ENCODE peak calls at places on chromosome 15, in seven cellular contexts. E, I, J, N, P, M and A are unnamed samples.

GRCh38 chr15:60079210-60079609 is 75.1 kb downstream of the FOXB1 start:
- DNase-seq in E (no peak), I (no peak), J (no peak), N (no peak), P (peak; percentile 7), M (no peak), A (no peak)

GRCh38 chr15:78811825-78812183 is 540 bp upstream of the ADAMTS7 start:
- DNase-seq in E (peak; percentile 60), I (peak; percentile 6), J (no peak), N (peak; percentile 34), P (no peak), M (peak; percentile 36), A (no peak)

GRCh38 chr15:42749266-42749665 is 12.3 kb upstream of the CDAN1 start:
- DNase-seq in E (no peak), I (no peak), J (no peak), N (no peak), P (no peak), M (no peak), A (no peak)

GRCh38 chr15:93118904-93119303 is 29.9 kb upstream of the RGMA start:
- DNase-seq in E (no peak), I (no peak), J (no peak), N (no peak), P (no peak), M (no peak), A (no peak)

GRCh38 chr15:70765504-70766281 is 2.3 kb upstream of the UACA start:
- DNase-seq in E (no peak), I (peak; percentile 49), J (no peak), N (no peak), P (no peak), M (no peak), A (no peak)

GRCh38 chr15:47523669-47524068 is 193.6 kb upstream of the SEMA6D start:
- DNase-seq in E (no peak), I (peak; percentile 53), J (no peak), N (no peak), P (peak; percentile 52), M (no peak), A (no peak)

GRCh38 chr15:60589253-60589652 is 110.3 kb upstream of the ICE2 start:
- DNase-seq in E (no peak), I (no peak), J (no peak), N (no peak), P (no peak), M (no peak), A (no peak)

GRCh38 chr15:25849431-25849921 is 13.7 kb downstream of the ATP10A start:
- DNase-seq in E (no peak), I (peak; percentile 92), J (peak; percentile 35), N (no peak), P (no peak), M (peak; percentile 44), A (peak; percentile 18)

GRCh38 chr15:60392601-60392985 is 5.2 kb downstream of the ANXA2 start:
- DNase-seq in E (no peak), I (peak; percentile 89), J (peak; percentile 55), N (no peak), P (no peak), M (no peak), A (peak; percentile 66)

GRCh38 chr15:100768501-100768931 is 111.1 kb upstream of the ALDH1A3 start:
- DNase-seq in E (no peak), I (no peak), J (no peak), N (no peak), P (no peak), M (no peak), A (no peak)

GRCh38 chr15:100733786-100734185 is 131.4 kb downstream of the ASB7 start:
- DNase-seq in E (no peak), I (peak; percentile 60), J (no peak), N (no peak), P (no peak), M (no peak), A (no peak)

GRCh38 chr15:61050844-61051569 is 178.1 kb downstream of the RORA start:
- DNase-seq in E (no peak), I (peak; percentile 45), J (peak; percentile 4), N (no peak), P (no peak), M (no peak), A (no peak)

GRCh38 chr15:72554471-72555425 is 80.6 kb downstream of the ARIH1 start:
- DNase-seq in E (no peak), I (peak; percentile 80), J (peak; percentile 6), N (no peak), P (no peak), M (no peak), A (no peak)

GRCh38 chr15:74497584-74497983 is 36.6 kb upstream of the UBL7 start:
- DNase-seq in E (no peak), I (peak; percentile 44), J (peak; percentile 35), N (no peak), P (no peak), M (no peak), A (peak; percentile 54)

GRCh38 chr15:65386376-65386775 is 8.6 kb upstream of the IGDCC3 start:
- DNase-seq in E (peak; percentile 47), I (no peak), J (no peak), N (peak; percentile 11), P (no peak), M (no peak), A (no peak)

GRCh38 chr15:74642328-74642723 is 26.7 kb downstream of the CLK3 start:
- DNase-seq in E (no peak), I (no peak), J (no peak), N (no peak), P (peak; percentile 41), M (no peak), A (no peak)

GRCh38 chr15:58717357-58717756 is 32.1 kb downstream of the ADAM10 start:
- DNase-seq in E (no peak), I (no peak), J (no peak), N (no peak), P (no peak), M (no peak), A (no peak)

GRCh38 chr15:79944625-79945024 is 26.4 kb downstream of the BCL2A1 start:
- DNase-seq in E (no peak), I (no peak), J (no peak), N (no peak), P (no peak), M (no peak), A (no peak)

GRCh38 chr15:68315495-68316007 is 38.0 kb downstream of the FEM1B start:
- DNase-seq in E (no peak), I (no peak), J (no peak), N (no peak), P (no peak), M (peak; percentile 19), A (no peak)

GRCh38 chr15:68317281-68318007 is 39.9 kb downstream of the FEM1B start:
- DNase-seq in E (no peak), I (no peak), J (no peak), N (no peak), P (no peak), M (no peak), A (no peak)

GRCh38 chr15:68314563-68314962 is 37.0 kb downstream of the FEM1B start:
- DNase-seq in E (no peak), I (no peak), J (no peak), N (no peak), P (no peak), M (peak; percentile 4), A (no peak)

GRCh38 chr15:68315035-68315434 is 37.5 kb downstream of the FEM1B start:
- DNase-seq in E (no peak), I (no peak), J (no peak), N (no peak), P (no peak), M (no peak), A (no peak)

DNA sequence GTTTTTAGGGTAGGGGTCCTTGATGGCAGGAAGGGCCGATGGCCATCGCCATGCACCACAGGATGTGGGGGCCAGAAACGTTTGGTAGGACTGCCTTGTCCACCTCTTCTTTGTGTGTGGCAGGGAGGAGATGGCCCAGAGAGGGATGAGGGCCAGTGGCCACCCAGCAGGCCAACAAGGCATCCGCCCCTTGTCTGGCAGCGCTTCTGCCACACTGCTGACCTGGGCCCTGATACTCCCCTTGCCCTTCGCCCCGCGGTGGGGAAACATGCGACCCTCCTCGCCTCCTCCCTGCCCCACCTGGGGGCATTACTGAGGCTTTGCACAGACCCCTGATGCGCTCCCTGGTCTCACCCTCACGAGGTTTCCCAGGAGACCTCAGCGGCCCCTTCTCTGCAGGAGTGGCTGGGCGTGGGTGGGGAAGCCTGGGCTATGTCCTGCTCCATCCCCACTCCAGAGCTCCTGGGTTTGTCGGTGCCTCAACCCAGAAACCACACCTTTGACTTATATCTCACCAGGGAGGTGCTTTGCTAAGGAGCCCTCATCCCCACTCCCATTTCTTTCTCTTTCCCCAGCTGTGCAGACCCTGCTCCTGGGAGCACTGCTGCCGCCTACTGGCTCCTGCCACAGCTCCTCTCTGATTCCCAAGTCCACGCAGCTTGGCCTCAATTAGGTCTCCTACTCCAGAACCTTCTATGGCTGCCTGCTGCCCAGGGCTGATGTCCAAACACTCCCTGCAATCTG is 38.7 kb downstream of the FEM1B start:
- DNase-seq in E (no peak), I (no peak), J (no peak), N (no peak), P (peak; percentile 44), M (peak; percentile 16), A (peak; percentile 48)
- H3K4me3 ChIP-seq in E (no peak overlapping the region), I (no peak overlapping the region), J (no peak overlapping the region), N (no peak overlapping the region), P (no peak overlapping the region), M (no peak overlapping the region), A (no peak overlapping the region)

GRCh38 chr15:38819343-38819858 is 254.8 kb upstream of the RASGRP1 start:
- DNase-seq in E (no peak), I (no peak), J (no peak), N (no peak), P (no peak), M (no peak), A (peak; percentile 78)
- H3K4me3 ChIP-seq in E (no peak overlapping the region), I (no peak overlapping the region), J (no peak overlapping the region), N (no peak overlapping the region), P (no peak overlapping the region), M (no peak overlapping the region), A (no peak overlapping the region)

GRCh38 chr15:82177291-82178010 is 85.1 kb downstream of the EFL1 start:
- DNase-seq in E (no peak), I (peak; percentile 82), J (peak; percentile 54), N (no peak), P (no peak), M (no peak), A (no peak)
- H3K4me3 ChIP-seq in E (no peak overlapping the region), I (no peak overlapping the region), J (no peak overlapping the region), N (no peak overlapping the region), P (no peak overlapping the region), M (no peak overlapping the region), A (no peak overlapping the region)

GRCh38 chr15:85706779-85707518 is 87.8 kb downstream of the KLHL25 start:
- DNase-seq in E (no peak), I (peak; percentile 78), J (no peak), N (no peak), P (no peak), M (peak; percentile 58), A (no peak)

GRCh38 chr15:85709250-85709649 is 85.5 kb downstream of the KLHL25 start:
- DNase-seq in E (no peak), I (no peak), J (no peak), N (no peak), P (no peak), M (no peak), A (no peak)

GRCh38 chr15:85708402-85708932 is 86.3 kb downstream of the KLHL25 start:
- DNase-seq in E (no peak), I (peak; percentile 22), J (no peak), N (no peak), P (peak; percentile 89), M (no peak), A (no peak)

GRCh38 chr15:85710340-85710842 is 84.3 kb downstream of the KLHL25 start:
- DNase-seq in E (no peak), I (no peak), J (no peak), N (no peak), P (no peak), M (no peak), A (no peak)

GRCh38 chr15:85707519-85708338 is 87.0 kb downstream of the KLHL25 start:
- DNase-seq in E (no peak), I (peak; percentile 44), J (no peak), N (no peak), P (peak; percentile 76), M (no peak), A (no peak)
- H3K4me3 ChIP-seq in E (peak overlapping the region; percentile 51), I (no peak overlapping the region), J (no peak overlapping the region), N (peak overlapping the region; percentile 50), P (no peak overlapping the region), M (peak overlapping the region; percentile 46), A (no peak overlapping the region)